ENCODE peak calls at places on chromosomes 5 and 9, in seven cellular contexts. V is A549, P is tibial artery, D is right lobe of liver, M is heart left ventricle, Q is uterus, Z is psoas muscle. C is an unnamed sample.

GRCh38 chr5:171155621-171156020 is 153.4 kb upstream of the TLX3 start:
- DNase-seq in Z (no peak), P (no peak), M (no peak), V (no peak), D (no peak), Q (no peak), C (no peak)

GRCh38 chr9:35042081-35042604 is 30.3 kb downstream of the VCP start:
- DNase-seq in M (no peak), V (no peak), Q (no peak), P (no peak), D (no peak), Z (no peak), C (no peak)

GRCh38 chr5:55604611-55605067 is 69.9 kb upstream of the PLPP1 start:
- DNase-seq in D (no peak), V (no peak), M (no peak), P (no peak), Z (no peak), Q (no peak), C (no peak)

GRCh38 chr5:31231171-31231570 is 37.7 kb downstream of the CDH6 start:
- DNase-seq in Z (no peak), D (no peak), Q (no peak), M (no peak), P (no peak), V (no peak), C (no peak)

GRCh38 chr5:135739383-135739961 is 95.0 kb upstream of the SLC25A48 start:
- DNase-seq in Q (no peak), D (no peak), Z (no peak), P (no peak), M (no peak), V (no peak), C (no peak)

GRCh38 chr5:43602456-43602817 is 543 bp upstream of the NNT start:
- DNase-seq in D (no peak), Q (peak; percentile 41), Z (peak; percentile 42), V (peak; percentile 30), M (peak; percentile 35), P (peak; percentile 34), C (peak; percentile 22)

GRCh38 chr5:15384581-15384980 is 115.4 kb upstream of the FBXL7 start:
- DNase-seq in P (no peak), D (no peak), V (no peak), Q (no peak), M (no peak), Z (no peak), C (no peak)

GRCh38 chr5:95102080-95102479 is 182.8 kb downstream of the MCTP1 start:
- DNase-seq in Q (no peak), P (no peak), M (no peak), D (no peak), Z (no peak), V (no peak), C (no peak)

DNA sequence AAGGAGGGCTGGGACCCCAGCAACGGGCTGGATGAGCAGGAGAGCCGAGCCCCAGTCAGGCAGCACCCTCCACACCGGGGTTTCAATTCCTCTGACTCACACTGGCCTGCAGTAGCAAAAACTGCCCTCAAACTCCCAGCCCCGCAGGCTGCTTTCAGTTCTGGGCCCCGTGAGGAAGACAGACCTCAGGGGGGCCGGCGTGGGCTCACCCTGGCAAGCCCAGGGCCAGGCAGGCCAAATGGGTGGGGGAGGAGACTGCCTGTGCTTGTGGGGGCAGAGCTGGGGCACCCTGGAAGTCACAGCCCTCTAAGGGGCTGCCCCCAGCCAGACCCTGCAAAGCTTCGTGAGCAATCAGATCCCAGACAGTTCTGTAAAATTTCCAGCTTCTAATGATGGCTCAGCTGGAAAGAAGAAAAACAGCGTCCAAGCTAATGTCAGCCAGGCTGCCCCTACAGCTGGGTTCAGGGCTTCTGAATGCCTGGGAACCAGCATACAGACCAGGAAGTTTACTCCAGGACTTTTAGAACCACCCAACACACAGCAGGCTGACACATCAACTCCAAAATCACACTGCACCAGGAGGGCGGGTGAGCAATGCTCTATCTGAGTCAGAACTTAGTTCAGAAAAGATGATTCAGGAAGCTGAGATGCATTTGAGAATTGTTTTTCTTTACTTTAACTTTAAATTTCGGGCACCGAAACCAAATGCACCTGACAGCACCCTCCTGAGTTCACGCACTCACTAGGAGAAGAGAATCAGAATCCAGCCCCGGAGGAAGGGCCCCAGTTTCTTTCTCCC is 34.7 kb downstream of the LPCAT1 start:
- DNase-seq in V (no peak), P (peak; percentile 56), Z (no peak), M (no peak), Q (no peak), D (no peak), C (no peak)
- H3K4me3 ChIP-seq in V (no peak overlapping the region), P (no peak overlapping the region), Z (no peak overlapping the region), M (no peak overlapping the region), Q (no peak overlapping the region), D (no peak overlapping the region), C (no peak overlapping the region)

GRCh38 chr5:157860898-157861894 is 2.3 kb upstream of the CLINT1 start:
- DNase-seq in Q (no peak), Z (no peak), D (peak; percentile 80), P (no peak), V (no peak), M (no peak), C (no peak)

GRCh38 chr5:157857821-157858526 is 971 bp downstream of the CLINT1 start:
- DNase-seq in D (no peak), Q (no peak), Z (no peak), M (no peak), V (no peak), P (no peak), C (no peak)

GRCh38 chr5:157858527-157859226 is at the start of gene CLINT1:
- DNase-seq in P (peak; percentile 90), D (peak; percentile 94), M (peak; percentile 93), Q (peak; percentile 91), V (peak; percentile 91), Z (peak; percentile 96), C (peak; percentile 92)

GRCh38 chr5:157859227-157859575 is 256 bp upstream of the CLINT1 start:
- DNase-seq in Q (no peak), Z (no peak), V (no peak), P (no peak), M (no peak), D (no peak), C (no peak)

GRCh38 chr5:157855404-157855994 is 3.4 kb downstream of the CLINT1 start:
- DNase-seq in V (peak; percentile 83), Q (peak; percentile 37), Z (no peak), P (peak; percentile 59), D (peak; percentile 59), M (peak; percentile 37), C (no peak)
- H3K27ac ChIP-seq in V (peak overlapping the region; percentile 13), Q (no peak overlapping the region), Z (no peak overlapping the region), P (no peak overlapping the region), D (no peak overlapping the region), M (peak overlapping the region; percentile 55), C (no peak overlapping the region)

GRCh38 chr5:6684075-6684474 is 29.2 kb upstream of the TENT4A start:
- DNase-seq in D (no peak), P (no peak), V (no peak), Z (no peak), M (no peak), Q (no peak), C (no peak)

GRCh38 chr5:6680922-6681321 is 32.3 kb upstream of the TENT4A start:
- DNase-seq in P (no peak), Z (no peak), V (no peak), D (no peak), Q (no peak), M (no peak), C (no peak)

GRCh38 chr5:6683241-6683640 is 30.0 kb upstream of the TENT4A start:
- DNase-seq in M (no peak), Z (no peak), V (no peak), P (no peak), Q (no peak), D (no peak), C (no peak)

GRCh38 chr5:6681682-6682081 is 31.6 kb upstream of the TENT4A start:
- DNase-seq in P (no peak), V (no peak), Q (no peak), Z (no peak), D (no peak), M (no peak), C (no peak)

DNA sequence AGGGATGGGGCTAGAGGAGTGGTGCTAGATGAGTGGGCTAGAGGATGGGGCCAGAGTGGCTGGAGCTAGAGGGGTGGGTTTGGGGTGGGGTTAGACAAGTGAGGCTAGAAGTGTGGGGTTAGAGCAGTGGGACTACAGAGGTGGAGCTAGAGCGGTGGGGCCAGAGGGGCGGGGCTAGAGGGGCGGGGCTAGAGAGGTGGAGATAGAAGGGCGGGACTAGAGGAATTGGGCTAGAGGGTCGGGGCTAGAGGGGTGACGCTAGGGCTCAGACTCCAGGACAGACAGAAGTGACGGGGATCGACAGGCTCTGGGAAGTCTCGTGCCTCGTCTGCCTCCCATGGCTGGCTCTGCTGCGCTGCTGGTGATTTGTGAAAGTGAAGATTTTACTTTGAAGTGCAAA is 31.0 kb upstream of the TENT4A start:
- DNase-seq in Z (no peak), D (no peak), Q (no peak), M (no peak), V (no peak), P (no peak), C (no peak)
- TF ChIP-seq CTCF in Z (no peak), D (no peak), Q (no peak), M (no peak), V (no peak), P (no peak), C (no peak)

GRCh38 chr9:122348791-122349190 is 22.0 kb upstream of the PTGS1 start:
- DNase-seq in P (no peak), Q (no peak), D (no peak), M (no peak), V (no peak), Z (no peak), C (no peak)

GRCh38 chr9:122347348-122348287 is 23.2 kb upstream of the PTGS1 start:
- DNase-seq in D (no peak), P (no peak), Z (no peak), M (no peak), V (peak; percentile 50), Q (no peak), C (no peak)

GRCh38 chr9:122348288-122348777 is 22.5 kb upstream of the PTGS1 start:
- DNase-seq in Z (no peak), D (no peak), Q (no peak), P (no peak), V (no peak), M (no peak), C (no peak)

GRCh38 chr9:122349201-122349600 is 21.6 kb upstream of the PTGS1 start:
- DNase-seq in P (no peak), D (no peak), Q (no peak), Z (no peak), V (no peak), M (no peak), C (no peak)

DNA sequence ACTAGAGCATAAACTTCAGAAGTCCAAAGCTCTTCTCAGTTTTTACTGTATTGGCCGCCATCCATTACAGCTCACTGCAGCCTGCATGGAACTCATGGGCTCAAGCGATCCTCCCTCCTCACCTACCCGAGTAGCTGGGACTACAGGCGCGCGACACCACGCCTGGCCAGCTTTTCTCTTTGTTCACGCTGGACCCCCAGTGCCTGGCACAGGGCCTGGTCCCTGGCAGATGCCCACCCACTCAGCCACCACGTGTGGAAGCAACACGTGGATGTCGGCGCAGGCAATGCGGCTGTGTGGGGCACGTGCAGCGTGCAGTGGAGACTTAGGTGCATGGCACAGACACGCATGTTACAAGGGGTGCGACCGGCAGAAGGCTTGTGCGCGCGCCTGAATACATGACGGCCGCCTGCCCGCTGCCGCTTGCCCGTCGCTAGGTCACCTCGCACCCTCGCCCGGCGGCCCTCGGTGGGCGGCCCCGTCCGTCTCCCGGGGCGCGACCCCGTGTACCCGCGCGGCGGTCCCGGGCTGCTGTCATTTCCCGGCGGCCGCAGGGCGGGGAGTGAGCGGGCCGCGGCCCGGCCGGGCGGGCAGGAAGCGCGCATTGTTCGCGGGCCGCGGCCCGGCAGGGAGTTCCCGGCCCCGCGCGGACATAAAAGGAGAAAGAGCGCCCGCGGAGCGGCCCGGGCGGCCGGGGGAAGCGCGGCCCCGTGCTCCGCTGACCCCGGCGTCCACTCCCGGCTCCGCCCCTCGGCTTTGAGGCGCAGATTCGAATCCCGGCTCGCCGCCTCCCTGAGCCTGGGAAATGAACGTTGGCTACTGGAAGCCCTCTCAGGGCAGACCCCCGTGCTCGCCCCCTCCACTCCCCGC is 24.1 kb upstream of the PTGS1 start:
- DNase-seq in V (no peak), P (peak; percentile 27), Z (peak; percentile 70), M (peak; percentile 72), Q (peak; percentile 39), D (peak; percentile 66), C (peak; percentile 58)
- H3K4me3 ChIP-seq in V (peak overlapping the region; percentile 49), P (peak overlapping the region; percentile 71), Z (peak overlapping the region; percentile 62), M (peak overlapping the region; percentile 64), Q (peak overlapping the region; percentile 27), D (peak overlapping the region; percentile 50), C (peak overlapping the region; percentile 60)

C was measured in heart right ventricle.